ENCODE peak calls at places on chromosomes 4 and X, in seven cellular contexts. A, N, T, X, I, U and M are unnamed samples.

GRCh38 chr4:72857787-72858186 is 211.7 kb downstream of the COX18 start:
- DNase-seq in X (no peak), U (no peak), T (no peak), A (peak), I (no peak), N (peak), M (no peak)

GRCh38 chr4:125904802-125905201 is 590.0 kb downstream of the FAT4 start:
- DNase-seq in N (no peak), A (no peak), T (no peak), X (no peak), I (no peak), U (no peak), M (no peak)

GRCh38 chrX:57925806-57926205 is 15.5 kb upstream of the ZXDA start:
- DNase-seq in A (no peak), U (no peak), I (no peak), X (no peak), N (no peak), T (no peak), M (no peak)

GRCh38 chr4:154491731-154492249 is at the start of gene DCHS2:
- DNase-seq in I (peak), T (peak), U (peak), X (peak), N (no peak), A (no peak), M (no peak)

GRCh38 chr4:145976680-145977079 is 38.1 kb upstream of the ZNF827 start:
- DNase-seq in A (no peak), N (no peak), T (no peak), U (no peak), X (no peak), I (no peak), M (no peak)

GRCh38 chr4:154465085-154465484 is 26.5 kb downstream of the DCHS2 start:
- DNase-seq in U (no peak), T (no peak), X (no peak), N (no peak), A (peak), I (no peak), M (no peak)

GRCh38 chr4:78661923-78662521 is 110.5 kb downstream of the ANXA3 start:
- DNase-seq in U (no peak), T (no peak), N (peak), I (no peak), A (peak), X (no peak), M (no peak)

GRCh38 chr4:73378887-73379286 is 25.2 kb upstream of the ALB start:
- DNase-seq in N (no peak), I (no peak), A (no peak), X (no peak), T (no peak), U (no peak), M (no peak)

GRCh38 chrX:74422576-74423288 is 1.4 kb downstream of the SLC16A2 start:
- DNase-seq in U (peak), A (peak), I (peak), X (peak), T (peak), N (peak), M (peak)

GRCh38 chr4:176163041-176163440 is 32.3 kb downstream of the SPATA4 start:
- DNase-seq in I (no peak), U (no peak), T (no peak), N (no peak), X (no peak), A (no peak), M (no peak)

GRCh38 chrX:45771114-45771513 is 570.4 kb upstream of the DIPK2B start:
- DNase-seq in I (no peak), X (peak), A (peak), U (no peak), N (peak), T (peak), M (peak)

DNA sequence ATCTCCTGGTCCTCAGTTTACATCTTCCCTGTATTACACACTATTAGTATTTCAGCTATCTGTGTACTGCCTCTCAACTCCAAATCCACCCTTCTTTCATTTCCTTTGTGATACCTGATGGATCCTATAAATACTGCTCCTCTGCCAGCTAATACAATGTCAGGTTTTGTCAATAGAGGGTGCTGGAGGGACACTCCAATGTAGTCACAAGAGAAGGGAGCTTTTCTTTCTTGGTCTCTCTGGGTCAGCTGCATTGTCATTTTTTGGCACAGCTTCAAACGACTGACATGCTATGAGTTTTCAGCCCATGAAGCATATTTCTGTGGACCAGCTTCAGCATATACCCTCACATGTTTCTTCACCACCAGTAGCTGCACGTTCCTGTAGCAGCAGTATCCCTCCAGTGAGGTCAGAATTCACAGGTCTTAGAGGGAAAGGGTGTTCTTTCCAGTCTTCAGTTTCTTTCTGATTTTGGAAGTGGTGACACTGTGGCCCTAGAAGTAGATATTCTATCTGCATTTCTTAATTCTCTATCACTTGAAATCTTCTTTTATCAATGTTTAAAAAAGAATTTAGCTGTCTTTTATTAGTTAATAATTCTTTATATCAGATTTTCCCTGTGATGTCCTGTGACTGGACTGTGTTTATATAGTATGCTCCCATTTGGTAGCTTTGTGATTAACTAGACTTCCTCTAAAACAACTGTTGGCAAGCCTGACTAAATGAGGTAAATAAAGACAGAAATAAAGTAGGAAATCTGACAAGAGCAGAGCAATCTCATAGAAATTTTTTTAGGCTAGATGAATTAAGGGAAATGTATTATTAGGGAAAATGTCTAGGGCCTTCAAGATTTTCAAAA is 60.6 kb downstream of the GABRA2 start:
- DNase-seq in U (peak), T (no peak), N (peak), X (peak), A (peak), I (no peak), M (peak)
- TF ChIP-seq CTCF in U (peak), T (no peak), N (peak), X (peak), A (peak), I (peak), M (peak)

DNA sequence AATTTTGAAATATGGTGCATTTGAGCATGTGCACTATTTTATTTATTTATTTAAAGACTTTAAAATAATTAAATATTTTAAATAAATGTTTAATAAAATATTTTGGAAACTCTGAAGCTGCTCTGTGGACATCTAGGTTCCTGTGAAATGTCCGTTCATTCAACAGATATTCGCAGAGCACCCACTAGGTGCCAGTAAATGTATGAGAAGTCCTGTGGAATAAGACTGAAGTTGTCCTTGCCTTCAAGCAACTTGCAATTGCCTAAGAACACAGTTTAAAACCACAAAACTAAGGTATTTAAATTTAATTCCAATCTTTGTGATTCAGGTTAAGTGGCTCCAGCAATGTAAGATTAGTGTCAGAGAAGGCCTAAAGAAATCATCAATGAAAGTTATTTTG is 306.7 kb downstream of the GBA3 start:
- DNase-seq in U (no peak), T (no peak), N (peak), X (no peak), I (no peak), A (no peak), M (no peak)
- TF ChIP-seq CTCF in U (no peak), T (no peak), N (no peak), X (no peak), I (no peak), A (no peak), M (no peak)

DNA sequence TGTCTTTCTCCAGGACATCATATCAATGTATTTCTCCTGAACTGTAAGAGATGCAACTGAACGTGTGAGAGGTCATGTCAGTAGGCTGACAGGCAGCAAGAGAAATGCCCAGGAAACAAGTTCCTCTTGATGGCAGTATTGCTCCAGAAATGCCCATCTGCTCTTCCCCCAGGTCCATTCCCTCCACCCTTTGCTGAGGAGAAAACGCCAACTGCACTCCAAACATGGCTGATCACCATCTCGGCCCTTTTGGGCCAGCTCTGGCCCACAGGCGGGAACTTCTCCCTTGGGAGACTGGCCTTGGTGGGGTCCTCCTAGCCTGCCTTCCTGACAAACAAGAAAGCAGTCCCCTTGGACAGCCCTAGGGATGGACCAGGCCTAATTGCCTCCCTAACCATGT is 276.5 kb upstream of the AGTR2 start:
- DNase-seq in T (no peak), U (no peak), N (peak), I (no peak), A (peak), X (peak), M (no peak)
- TF ChIP-seq CTCF in T (no peak), U (no peak), N (no peak), I (no peak), A (peak), X (no peak), M (no peak)

GRCh38 chrX:12701625-12702024 is 89.6 kb upstream of the PRPS2 start:
- DNase-seq in N (peak), T (peak), A (peak), X (peak), U (peak), I (peak), M (peak)
- TF ChIP-seq CTCF in N (peak), T (peak), A (peak), X (peak), U (peak), I (peak), M (peak)

DNA sequence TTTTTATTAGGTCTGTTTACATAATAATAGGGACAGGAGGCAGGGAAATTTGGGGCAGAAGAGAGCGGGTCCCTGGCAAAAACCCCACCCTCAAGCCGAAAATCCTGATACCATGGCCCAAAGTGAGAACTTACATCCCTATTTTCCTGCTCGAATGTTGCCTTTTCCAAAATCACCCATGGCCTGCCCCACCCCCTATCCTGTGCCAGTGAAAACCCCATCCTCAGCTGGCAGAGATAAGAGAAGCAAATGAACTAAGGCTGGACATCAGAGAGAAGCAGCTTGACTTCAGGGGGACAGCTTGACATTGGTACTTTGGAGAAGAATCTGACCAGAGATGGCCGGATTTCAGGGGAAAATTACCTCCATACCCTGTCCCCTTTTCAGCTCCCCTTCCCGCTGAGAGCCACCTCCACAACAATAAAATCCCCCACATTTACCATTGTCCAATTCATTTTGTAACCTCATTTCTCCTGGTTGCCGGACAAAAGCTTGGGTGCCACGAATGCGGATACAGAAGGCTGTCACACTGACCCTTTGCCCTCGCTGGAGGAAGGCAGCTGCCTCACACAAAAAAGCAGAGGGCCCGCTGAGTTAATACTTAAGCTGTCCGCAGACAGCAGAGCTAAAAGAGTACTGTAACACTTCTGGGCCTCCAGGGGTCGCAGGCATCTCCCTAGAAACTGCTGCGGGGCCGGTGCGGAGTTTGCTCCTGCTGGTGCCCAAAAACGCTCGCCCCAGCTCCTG is 196.2 kb downstream of the SNCA start:
- DNase-seq in A (peak), T (no peak), U (peak), I (peak), X (peak), N (peak), M (peak)
- TF ChIP-seq CTCF in A (peak), T (no peak), U (peak), I (peak), X (peak), N (peak), M (peak)

GRCh38 chrX:115362334-115363095 is 73.0 kb downstream of the LUZP4 start:
- DNase-seq in U (no peak), I (no peak), N (peak), A (peak), X (no peak), T (no peak), M (no peak)
- TF ChIP-seq CTCF in U (peak), I (no peak), N (no peak), A (no peak), X (no peak), T (no peak), M (no peak)

GRCh38 chrX:7941390-7942042 is 14.3 kb upstream of the PNPLA4 start:
- DNase-seq in I (no peak), T (no peak), U (peak), A (peak), N (peak), X (peak), M (no peak)
- TF ChIP-seq CTCF in I (peak), T (no peak), U (peak), A (peak), N (peak), X (no peak), M (no peak)